ENCODE peak calls at places on chromosomes 12 and 14, in five cellular contexts. G, T, H, D and Y are unnamed samples.

GRCh38 chr14:60311417-60311816 is 62.4 kb downstream of the PPM1A start:
- DNase-seq in D (peak), H (peak), T (no peak), G (no peak), Y (no peak)

GRCh38 chr14:73634333-73634833 is 10.4 kb upstream of the DNAL1 start:
- DNase-seq in H (peak), D (peak), T (no peak), G (peak), Y (no peak)

GRCh38 chr14:96098309-96098998 is 59.3 kb downstream of the C14orf132 start:
- DNase-seq in G (peak), T (no peak), D (peak), H (peak), Y (no peak)

GRCh38 chr14:91354221-91354916 is 63.3 kb downstream of the CCDC88C start:
- DNase-seq in T (no peak), D (peak), G (no peak), H (peak), Y (no peak)

GRCh38 chr14:70642313-70643235 is 858 bp downstream of the TTC9 start:
- DNase-seq in T (no peak), G (no peak), H (no peak), D (no peak), Y (no peak)

GRCh38 chr12:108360487-108360886 is 21.4 kb upstream of the CMKLR1 start:
- DNase-seq in T (peak), G (no peak), H (no peak), D (peak), Y (no peak)

GRCh38 chr12:51281202-51281924 is 11.1 kb upstream of the SMAGP start:
- DNase-seq in T (no peak), G (no peak), H (peak), D (peak), Y (no peak)

GRCh38 chr12:77943466-77943865 is 112.8 kb downstream of the NAV3 start:
- DNase-seq in G (no peak), D (peak), T (no peak), H (peak), Y (no peak)

GRCh38 chr14:35149239-35149638 is 26.9 kb downstream of the PRORP start:
- DNase-seq in T (no peak), H (no peak), G (no peak), D (no peak), Y (no peak)

GRCh38 chr14:55122441-55122986 is 6.5 kb upstream of the LGALS3 start:
- DNase-seq in G (peak), H (peak), D (peak), T (no peak), Y (peak)

GRCh38 chr14:67738740-67739504 is 37.2 kb downstream of the RDH12 start:
- DNase-seq in G (peak), T (peak), D (peak), H (peak), Y (no peak)

GRCh38 chr14:51202914-51203665 is 37.0 kb upstream of the TMX1 start:
- DNase-seq in G (no peak), D (no peak), H (no peak), T (no peak), Y (no peak)

GRCh38 chr12:93379432-93380308 is 1.9 kb downstream of the NUDT4 start:
- DNase-seq in T (no peak), D (peak), G (no peak), H (no peak), Y (no peak)

GRCh38 chr12:106866426-106867080 is 89.2 kb upstream of the TMEM263 start:
- DNase-seq in D (peak), G (no peak), H (peak), T (no peak), Y (no peak)

GRCh38 chr14:100222219-100223093 is 16.5 kb upstream of the YY1 start:
- DNase-seq in T (no peak), D (no peak), G (no peak), H (no peak), Y (no peak)
- H3K4me3 ChIP-seq in T (peak), D (peak), G (no peak), H (no peak), Y (peak)

GRCh38 chr12:110102255-110102654 is 21.9 kb upstream of the IFT81 start:
- DNase-seq in T (no peak), H (peak), G (no peak), D (peak), Y (no peak)
- TF ChIP-seq CTCF in T (peak), H (peak), G (no peak), D (peak), Y (no peak)

GRCh38 chr12:121791671-121792496 is 1.6 kb downstream of the RHOF start:
- DNase-seq in G (peak), H (no peak), D (no peak), T (no peak), Y (no peak)

GRCh38 chr12:121788176-121788818 is 5.2 kb downstream of the RHOF start:
- DNase-seq in H (no peak), D (no peak), G (no peak), T (no peak), Y (no peak)

GRCh38 chr12:121789800-121790748 is 3.4 kb downstream of the RHOF start:
- DNase-seq in H (no peak), G (peak), D (no peak), T (no peak), Y (no peak)

GRCh38 chr12:121787063-121787774 is 6.3 kb downstream of the RHOF start:
- DNase-seq in H (no peak), T (no peak), G (peak), D (no peak), Y (no peak)

GRCh38 chr12:121789233-121789781 is 4.2 kb downstream of the RHOF start:
- DNase-seq in H (no peak), D (no peak), T (no peak), G (no peak), Y (no peak)
- H3K4me3 ChIP-seq in H (no peak), D (no peak), T (no peak), G (no peak), Y (no peak)

GRCh38 chr14:77458249-77458950 is 507 bp downstream of the AHSA1 start:
- DNase-seq in G (no peak), H (peak), T (no peak), D (peak), Y (no peak)

GRCh38 chr14:77457115-77457521 is 283 bp downstream of the VIPAS39 start:
- DNase-seq in G (no peak), H (no peak), T (no peak), D (no peak), Y (no peak)

GRCh38 chr14:77455966-77456640 is 1.3 kb downstream of the VIPAS39 start:
- DNase-seq in D (no peak), H (no peak), T (no peak), G (no peak), Y (no peak)

GRCh38 chr14:77459072-77459723 is 1.3 kb downstream of the AHSA1 start:
- DNase-seq in H (peak), D (peak), G (peak), T (no peak), Y (no peak)

GRCh38 chr14:77457522-77458248 is at the start of the genes AHSA1 and VIPAS39:
- DNase-seq in T (peak), D (peak), H (peak), G (peak), Y (peak)
- TF ChIP-seq CTCF in T (no peak), D (no peak), H (no peak), G (no peak), Y (no peak)

GRCh38 chr12:124940393-124941169 is 26.1 kb upstream of the UBC start:
- DNase-seq in H (peak), T (peak), D (peak), G (peak), Y (peak)
- H3K4me3 ChIP-seq in H (peak), T (peak), D (peak), G (no peak), Y (peak)

DNA sequence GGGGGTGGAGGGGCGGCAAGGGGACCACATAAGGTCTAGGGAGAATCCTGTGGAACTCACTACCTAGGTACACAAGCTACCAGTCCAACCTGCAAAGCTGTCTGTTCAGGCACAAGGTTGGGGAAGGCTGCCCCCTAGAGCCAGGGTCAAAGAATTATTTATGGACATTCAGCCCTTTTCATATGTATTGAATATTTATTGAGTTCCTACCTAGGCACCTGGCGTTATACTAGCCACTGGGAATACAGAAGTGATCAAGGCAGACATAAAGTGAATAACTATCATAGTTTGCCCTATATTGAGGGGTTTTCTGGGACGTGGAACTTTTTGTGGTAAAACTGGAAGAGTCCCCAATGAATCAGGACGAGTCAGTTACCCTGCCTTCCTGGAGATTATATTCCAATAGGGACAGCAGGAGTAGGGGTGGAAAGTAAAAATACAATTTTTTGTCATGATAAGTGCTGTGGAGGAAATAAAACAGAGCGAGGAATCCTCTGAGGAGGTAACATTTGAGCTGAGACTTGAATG is 5.8 kb upstream of the SLC48A1 start:
- DNase-seq in H (peak), G (peak), D (no peak), T (no peak), Y (no peak)
- TF ChIP-seq CTCF in H (peak), G (peak), D (peak), T (peak), Y (peak)

GRCh38 chr14:93787465-93788306 is 599 bp downstream of the PRIMA1 start:
- DNase-seq in D (no peak), G (no peak), T (no peak), H (no peak), Y (no peak)
- H3K4me3 ChIP-seq in D (no peak), G (peak), T (peak), H (no peak), Y (peak)

GRCh38 chr14:28762949-28763313 is 3.7 kb upstream of the FOXG1 start:
- DNase-seq in H (no peak), D (no peak), T (no peak), G (no peak), Y (no peak)
- TF ChIP-seq CTCF in H (no peak), D (no peak), T (no peak), G (no peak), Y (no peak)

DNA sequence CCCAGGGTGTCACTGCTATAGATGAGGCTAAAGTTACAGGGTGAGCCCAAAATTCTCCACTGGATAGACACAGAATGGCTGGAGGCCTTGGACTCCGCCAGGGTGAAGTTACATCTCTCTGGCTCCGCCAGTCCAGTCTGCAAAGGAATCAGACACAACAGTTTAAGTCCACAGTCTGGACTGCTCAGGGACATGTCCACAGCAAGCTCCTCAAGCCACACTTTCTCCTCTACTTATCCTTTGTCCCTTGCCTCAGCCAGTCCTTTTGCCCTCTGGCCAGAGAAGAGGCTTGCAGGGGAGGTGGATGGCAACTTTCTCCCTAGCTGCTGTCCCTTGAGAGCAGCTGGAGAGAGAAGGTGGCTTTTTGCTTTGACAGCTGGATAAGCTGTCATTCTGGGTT is 28.0 kb downstream of the PTPRB start:
- DNase-seq in H (no peak), T (no peak), D (peak), G (no peak), Y (no peak)
- H3K4me3 ChIP-seq in H (peak), T (peak), D (peak), G (peak), Y (peak)